ENCODE peak calls at places on chromosome 13, in ten cellular contexts. D is left lung; G is pancreas; M is heart right ventricle; T is psoas muscle; S is lung; K is lower lobe of right lung; F is CD4-positive, CD25-positive, alpha-beta regulatory T cell; B is heart left ventricle; Q is HCT116. J is an unnamed sample.

GRCh38 chr13:19658192-19658591 is 24.7 kb downstream of the MPHOSPH8 start:
- ATAC-seq in D (no peak), G (no peak), M (no peak), T (no peak), S (no peak), K (no peak), F (no peak), B (no peak), Q (no peak), J (no peak)

GRCh38 chr13:77883328-77883727 is 35.3 kb downstream of the EDNRB start:
- ATAC-seq in D (peak; percentile 70), G (no peak), M (no peak), T (no peak), S (no peak), K (no peak), F (no peak), B (no peak), Q (no peak), J (no peak)

GRCh38 chr13:80979035-80979641 is 638.2 kb upstream of the SPRY2 start:
- ATAC-seq in D (peak; percentile 84), G (peak; percentile 90), M (peak; percentile 55), T (no peak), S (peak; percentile 66), K (peak; percentile 59), F (no peak), B (peak; percentile 60), Q (peak; percentile 71), J (no peak)

GRCh38 chr13:110683203-110683883 is 22.6 kb downstream of the CARS2 start:
- ATAC-seq in D (peak; percentile 83), G (peak; percentile 60), M (no peak), T (peak; percentile 45), S (no peak), K (no peak), F (peak; percentile 61), B (no peak), Q (peak; percentile 70), J (no peak)

GRCh38 chr13:85603735-85604134 is 195.5 kb downstream of the SLITRK6 start:
- ATAC-seq in D (no peak), G (no peak), M (no peak), T (no peak), S (no peak), K (no peak), F (no peak), B (no peak), Q (no peak), J (no peak)

GRCh38 chr13:73984201-73984600 is 150.0 kb downstream of the KLF12 start:
- ATAC-seq in D (no peak), G (no peak), M (peak; percentile 85), T (peak; percentile 56), S (no peak), K (no peak), F (no peak), B (peak; percentile 83), Q (no peak), J (no peak)

GRCh38 chr13:27472441-27472840 is 22.1 kb upstream of the MTIF3 start:
- ATAC-seq in D (no peak), G (no peak), M (no peak), T (no peak), S (no peak), K (no peak), F (no peak), B (no peak), Q (no peak), J (no peak)

GRCh38 chr13:79810671-79811070 is 329.7 kb downstream of the NDFIP2 start:
- ATAC-seq in D (peak; percentile 80), G (no peak), M (no peak), T (no peak), S (no peak), K (no peak), F (no peak), B (no peak), Q (no peak), J (no peak)

GRCh38 chr13:98158172-98158907 is 15.4 kb downstream of the FARP1 start:
- ATAC-seq in D (no peak), G (peak; percentile 53), M (no peak), T (no peak), S (no peak), K (no peak), F (no peak), B (no peak), Q (no peak), J (no peak)

GRCh38 chr13:77536358-77536757 is 852 bp downstream of the SCEL start:
- ATAC-seq in D (no peak), G (no peak), M (no peak), T (no peak), S (no peak), K (no peak), F (no peak), B (no peak), Q (no peak), J (no peak)

GRCh38 chr13:43369319-43369718 is 345.9 kb downstream of the DNAJC15 start:
- ATAC-seq in D (no peak), G (no peak), M (no peak), T (peak; percentile 66), S (no peak), K (no peak), F (no peak), B (no peak), Q (no peak), J (no peak)

GRCh38 chr13:77724092-77724491 is 26.6 kb downstream of the SLAIN1 start:
- ATAC-seq in D (no peak), G (no peak), M (no peak), T (no peak), S (no peak), K (no peak), F (no peak), B (no peak), Q (no peak), J (no peak)

GRCh38 chr13:110503979-110504499 is 57.5 kb downstream of the RAB20 start:
- ATAC-seq in D (no peak), G (no peak), M (no peak), T (no peak), S (no peak), K (no peak), F (no peak), B (no peak), Q (no peak), J (no peak)

GRCh38 chr13:74077847-74078246 is 56.4 kb downstream of the KLF12 start:
- ATAC-seq in D (no peak), G (no peak), M (peak; percentile 41), T (no peak), S (no peak), K (no peak), F (no peak), B (no peak), Q (no peak), J (no peak)

DNA sequence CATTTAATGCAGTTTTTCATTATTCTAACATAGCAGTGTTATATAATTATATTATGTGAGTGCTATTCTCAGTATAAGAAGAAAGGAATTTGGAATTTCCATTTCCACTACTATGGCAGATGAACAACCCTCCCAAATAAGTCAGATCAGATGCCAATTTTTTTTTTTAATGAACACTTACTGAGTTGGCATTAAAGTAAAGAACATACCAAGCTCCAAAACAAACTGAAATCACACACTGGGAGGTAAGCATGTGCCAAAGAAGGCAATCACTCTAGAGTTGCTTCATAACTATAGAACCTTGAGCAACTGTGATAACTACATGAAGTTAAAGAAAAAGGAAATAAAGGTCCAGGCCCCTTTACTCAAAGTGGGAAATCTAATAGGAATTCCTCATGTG is 90.3 kb downstream of the RNF17 start:
- ATAC-seq in D (peak; percentile 51), G (no peak), M (no peak), T (no peak), S (no peak), K (no peak), F (no peak), B (no peak), Q (no peak), J (no peak)
- H3K27ac ChIP-seq in D (no peak overlapping the region), G (no peak overlapping the region), M (no peak overlapping the region), T (no peak overlapping the region), S (no peak overlapping the region), K (no peak overlapping the region), F (no peak overlapping the region), B (no peak overlapping the region), Q (no peak overlapping the region), J (no peak overlapping the region)

GRCh38 chr13:28822801-28823200 is 2.7 kb downstream of the MTUS2 start:
- ATAC-seq in D (no peak), G (no peak), M (no peak), T (no peak), S (no peak), K (no peak), F (no peak), B (no peak), Q (no peak), J (no peak)

GRCh38 chr13:28830580-28830979 is 10.4 kb downstream of the MTUS2 start:
- ATAC-seq in D (no peak), G (no peak), M (no peak), T (no peak), S (no peak), K (no peak), F (no peak), B (no peak), Q (no peak), J (no peak)

GRCh38 chr13:28831117-28831516 is 11.0 kb downstream of the MTUS2 start:
- ATAC-seq in D (no peak), G (no peak), M (no peak), T (no peak), S (no peak), K (no peak), F (no peak), B (no peak), Q (no peak), J (no peak)

GRCh38 chr13:28822161-28822560 is 2.0 kb downstream of the MTUS2 start:
- ATAC-seq in D (no peak), G (no peak), M (no peak), T (no peak), S (no peak), K (no peak), F (no peak), B (no peak), Q (no peak), J (no peak)

GRCh38 chr13:28826368-28826767 is 6.2 kb downstream of the MTUS2 start:
- ATAC-seq in D (no peak), G (no peak), M (no peak), T (no peak), S (no peak), K (no peak), F (no peak), B (no peak), Q (no peak), J (no peak)
- H3K4me1 ChIP-seq in D (no peaks in the 10 kb centered on the region), G (no peaks in the 10 kb centered on the region), M (no peaks in the 10 kb centered on the region), T (no peaks in the 10 kb centered on the region), S (no peaks in the 10 kb centered on the region), K (no peaks in the 10 kb centered on the region), F (no peaks in the 10 kb centered on the region), B (no peaks in the 10 kb centered on the region), Q (no peaks in the 10 kb centered on the region), J (no peaks in the 10 kb centered on the region)

GRCh38 chr13:112899618-112900600 is 69.1 kb upstream of the MCF2L start:
- ATAC-seq in D (no peak), G (no peak), M (no peak), T (no peak), S (no peak), K (no peak), F (no peak), B (no peak), Q (no peak), J (no peak)
- H3K27me3 ChIP-seq in D (peaks cover 6% of the 10 kb centered on the region), G (no peaks in the 10 kb centered on the region), M (peaks cover 29% of the 10 kb centered on the region), T (no peaks in the 10 kb centered on the region), S (no peaks in the 10 kb centered on the region), K (peaks cover 12% of the 10 kb centered on the region), F (no peaks in the 10 kb centered on the region), B (peaks cover 9% of the 10 kb centered on the region), Q (no peaks in the 10 kb centered on the region), J (peaks cover 61% of the 10 kb centered on the region)

DNA sequence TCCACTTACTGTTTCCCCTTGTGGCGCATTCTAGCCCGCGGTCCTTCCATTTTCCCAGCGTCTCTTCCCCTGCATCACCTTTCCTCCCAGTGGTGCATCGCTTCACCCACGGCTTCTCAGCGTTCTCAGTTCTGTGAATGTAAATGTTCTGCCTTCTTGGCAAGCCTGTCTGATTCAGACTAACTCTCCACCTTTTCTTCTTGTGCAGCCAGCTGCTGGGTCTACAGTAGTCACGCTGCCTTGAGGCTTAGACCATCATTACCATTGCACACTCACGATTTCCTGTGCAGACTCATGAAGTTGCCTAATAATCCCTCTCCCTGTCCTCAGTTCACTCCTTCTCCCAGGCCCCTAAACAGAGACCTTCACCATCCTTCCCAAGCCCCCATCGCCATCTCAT is 75.0 kb downstream of the DHRS12 start:
- ATAC-seq in D (no peak), G (no peak), M (no peak), T (no peak), S (no peak), K (no peak), F (no peak), B (no peak), Q (no peak), J (no peak)
- H3K27ac ChIP-seq in D (no peak overlapping the region), G (peak overlapping the region; percentile 85), M (peak overlapping the region; percentile 71), T (no peak overlapping the region), S (no peak overlapping the region), K (no peak overlapping the region), F (no peak overlapping the region), B (no peak overlapping the region), Q (no peak overlapping the region), J (peak overlapping the region; percentile 78)

J was measured in gastroesophageal sphincter.